ENCODE peak calls at places on chromosome 1, in five cellular contexts. A, E, J, T and Y are unnamed samples.

GRCh38 chr1:159854101-159854692 is 8.3 kb downstream of the VSIG8 start:
- DNase-seq in E (peak), A (peak), T (peak), J (no peak), Y (peak)

GRCh38 chr1:100411574-100411973 is 59.3 kb downstream of the CDC14A start:
- DNase-seq in A (no peak), T (no peak), E (no peak), J (no peak), Y (no peak)

GRCh38 chr1:23644555-23644866 is 47.1 kb upstream of the RPL11 start:
- DNase-seq in T (no peak), J (no peak), E (no peak), A (no peak), Y (no peak)

GRCh38 chr1:109248797-109249629 is at the start of gene CELSR2:
- DNase-seq in T (peak), J (peak), E (peak), A (peak), Y (peak)

GRCh38 chr1:106755682-106756406 is 300.6 kb upstream of the PRMT6 start:
- DNase-seq in A (no peak), E (peak), T (no peak), J (no peak), Y (peak)

GRCh38 chr1:231616667-231617066 is 9.9 kb upstream of the DISC1 start:
- DNase-seq in J (no peak), E (no peak), T (no peak), A (no peak), Y (no peak)

GRCh38 chr1:43545686-43546387 is 15.2 kb downstream of the PTPRF start:
- DNase-seq in E (peak), J (no peak), A (peak), T (peak), Y (peak)

GRCh38 chr1:184210048-184210447 is 158.5 kb downstream of the TSEN15 start:
- DNase-seq in J (no peak), E (peak), T (no peak), A (no peak), Y (no peak)

GRCh38 chr1:20096840-20097447 is 22.4 kb downstream of the PLA2G2D start:
- DNase-seq in E (no peak), J (no peak), A (peak), T (no peak), Y (no peak)

GRCh38 chr1:8122477-8123407 is 96.6 kb upstream of the ERRFI1 start:
- DNase-seq in A (no peak), J (no peak), E (no peak), T (no peak), Y (peak)

GRCh38 chr1:59317343-59317742 is 20.4 kb downstream of the FGGY start:
- DNase-seq in J (no peak), E (no peak), T (no peak), A (no peak), Y (no peak)
- H2AFZ ChIP-seq in J (no peak), E (peak), T (no peak), A (no peak), Y (no peak)

DNA sequence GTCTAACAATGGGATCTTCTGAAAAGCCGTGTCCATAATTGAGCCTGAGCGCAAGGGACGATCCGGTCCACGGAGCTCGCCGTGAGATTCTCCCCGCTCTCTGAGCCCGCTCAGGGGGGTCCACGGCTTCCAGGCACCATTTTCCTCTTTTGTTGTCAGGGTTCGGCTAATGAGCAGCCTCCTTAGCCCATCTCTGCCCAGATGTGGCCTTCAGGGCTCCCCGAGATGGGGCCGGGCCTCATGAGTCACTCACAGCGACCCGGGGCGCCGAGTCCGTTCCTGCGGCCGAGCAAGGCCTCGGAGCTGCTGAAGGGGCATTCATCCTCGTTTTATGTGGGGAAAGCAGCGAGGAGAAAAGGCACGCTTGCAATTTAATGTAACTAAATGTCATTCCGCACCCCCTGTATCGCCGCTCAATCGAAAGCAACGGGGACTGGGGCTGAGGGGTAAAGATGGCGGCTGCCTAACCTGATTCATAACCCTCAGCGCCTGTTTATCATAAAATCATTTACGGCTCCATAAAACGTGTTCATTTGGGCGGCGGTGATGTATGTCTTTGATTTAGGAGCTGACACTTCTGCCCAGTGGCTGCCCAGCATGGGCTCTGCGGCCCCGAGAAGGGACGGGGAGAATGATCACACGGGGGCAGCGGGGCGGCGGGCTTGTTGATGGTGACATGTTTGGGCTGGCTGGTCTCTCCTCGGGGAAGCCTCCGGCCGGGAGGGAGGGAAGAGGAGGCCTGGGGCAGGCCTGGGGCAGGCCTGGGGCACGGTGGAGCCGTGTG is 232.6 kb upstream of the C1orf174 start:
- DNase-seq in A (no peak), T (no peak), E (no peak), J (no peak), Y (no peak)
- TF ChIP-seq EZH2phosphoT487 in A (no peak), T (no peak), E (no peak), J (no peak), Y (no peak)

DNA sequence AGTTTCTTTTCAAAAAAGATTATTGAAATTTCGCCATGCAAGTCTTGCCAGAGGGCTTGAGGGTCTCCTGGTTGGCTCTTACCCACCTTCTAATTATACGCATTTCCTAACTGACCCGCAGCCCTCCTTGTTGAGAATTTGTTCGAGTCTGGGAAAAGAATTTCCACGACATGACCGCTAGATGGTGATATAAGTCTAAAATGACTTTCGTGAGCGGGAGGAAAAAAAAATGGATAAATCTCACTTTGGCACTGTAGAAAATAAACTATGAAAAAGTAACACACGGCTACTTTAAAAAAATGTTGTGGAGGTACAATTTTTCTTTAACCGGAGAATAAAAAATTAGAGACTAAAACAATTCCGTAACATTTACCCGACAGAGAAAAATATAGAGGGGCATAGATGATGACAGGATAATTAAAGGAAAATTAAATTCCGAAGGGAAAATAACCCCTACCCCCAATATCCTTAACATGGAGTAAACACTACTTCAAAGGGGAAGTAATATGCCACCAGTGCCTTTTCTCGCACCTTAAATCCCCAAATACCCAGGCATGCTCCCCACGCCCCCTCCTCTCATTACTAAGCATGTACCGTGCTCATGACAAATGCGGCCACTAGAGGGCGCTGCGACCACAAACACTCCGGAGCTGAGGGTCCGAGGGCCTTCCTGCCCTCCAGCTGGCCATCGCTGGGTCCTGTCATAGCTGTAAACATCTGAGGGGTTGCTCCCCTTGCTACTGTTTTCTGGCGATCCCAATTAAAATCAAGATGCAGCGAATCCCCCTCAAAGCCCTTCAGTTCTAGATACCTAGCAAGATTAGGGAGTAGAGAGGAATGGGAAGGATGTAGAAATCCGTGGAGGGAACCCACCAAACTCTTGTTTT is 266.9 kb downstream of the ASTN1 start:
- DNase-seq in E (peak), T (peak), A (peak), J (peak), Y (peak)
- H2AFZ ChIP-seq in E (peak), T (no peak), A (no peak), J (peak), Y (peak)

DNA sequence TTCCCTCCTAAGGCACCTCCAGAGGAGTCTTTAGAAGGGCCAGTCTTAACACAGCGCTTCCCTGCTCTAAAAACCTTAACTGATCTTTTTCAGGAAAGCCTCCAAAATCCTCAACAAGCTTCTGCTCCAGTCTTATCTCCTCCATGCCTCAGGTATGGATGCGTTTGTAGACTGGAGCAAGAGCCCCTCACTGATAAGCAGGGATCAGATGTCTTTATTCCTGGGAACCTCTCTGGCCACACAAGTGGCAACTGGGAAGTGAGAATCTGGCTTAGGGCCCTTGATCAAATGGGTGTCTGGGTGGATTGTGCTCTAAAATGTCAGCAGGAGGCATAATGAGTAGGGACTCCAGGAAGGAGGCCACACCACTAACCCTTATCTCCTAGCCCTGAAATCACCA is 1.4 kb downstream of the ZBTB8A start:
- DNase-seq in T (peak), E (peak), J (no peak), A (peak), Y (no peak)
- TF ChIP-seq EZH2phosphoT487 in T (no peak), E (no peak), J (no peak), A (no peak), Y (no peak)

GRCh38 chr1:156642265-156643185 is 608 bp downstream of the BCAN start:
- DNase-seq in J (no peak), A (peak), E (peak), T (peak), Y (no peak)
- H2AFZ ChIP-seq in J (no peak), A (peak), E (no peak), T (peak), Y (no peak)

DNA sequence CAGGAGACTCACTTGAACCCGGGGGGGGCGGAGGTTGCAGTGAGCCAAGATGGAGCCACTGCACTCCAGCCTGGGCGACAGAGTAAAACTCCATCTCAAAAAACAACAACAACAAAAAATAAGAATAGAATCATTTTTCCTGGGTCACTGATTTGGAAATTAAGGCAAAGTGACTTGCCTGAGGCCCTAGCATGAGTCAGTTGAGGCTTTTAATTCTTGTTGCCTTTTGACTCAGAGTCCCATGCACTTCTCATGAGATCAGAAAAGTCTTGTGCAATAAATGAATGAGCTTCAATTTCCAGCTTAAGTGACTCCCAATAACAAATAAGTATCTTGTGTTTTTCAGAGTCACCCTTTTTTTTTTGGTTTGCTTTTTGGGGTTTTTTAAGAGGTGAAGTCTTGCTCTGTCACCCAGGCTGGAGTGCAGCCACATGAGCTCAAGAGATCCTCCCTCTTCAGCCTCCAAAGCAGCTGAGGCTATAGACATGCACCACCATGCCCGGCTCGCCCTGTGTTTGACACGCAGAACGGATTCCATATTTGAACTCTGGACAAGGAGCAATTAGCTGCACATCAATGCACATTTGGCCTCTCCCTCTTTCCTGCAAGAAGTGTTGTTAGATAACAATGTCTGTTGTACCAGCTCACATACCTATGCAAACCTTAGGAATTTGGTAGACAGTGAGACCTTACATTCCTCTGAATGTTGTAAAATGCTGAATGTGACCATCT is 3.3 kb upstream of the PLEKHM2 start:
- DNase-seq in T (no peak), E (peak), A (peak), J (no peak), Y (peak)
- TF ChIP-seq EZH2phosphoT487 in T (no peak), E (no peak), A (no peak), J (no peak), Y (no peak)

GRCh38 chr1:244970236-244970652 is 105.9 kb upstream of the HNRNPU start:
- DNase-seq in A (peak), J (peak), E (peak), T (peak), Y (peak)
- H2AFZ ChIP-seq in A (no peak), J (no peak), E (peak), T (peak), Y (peak)

DNA sequence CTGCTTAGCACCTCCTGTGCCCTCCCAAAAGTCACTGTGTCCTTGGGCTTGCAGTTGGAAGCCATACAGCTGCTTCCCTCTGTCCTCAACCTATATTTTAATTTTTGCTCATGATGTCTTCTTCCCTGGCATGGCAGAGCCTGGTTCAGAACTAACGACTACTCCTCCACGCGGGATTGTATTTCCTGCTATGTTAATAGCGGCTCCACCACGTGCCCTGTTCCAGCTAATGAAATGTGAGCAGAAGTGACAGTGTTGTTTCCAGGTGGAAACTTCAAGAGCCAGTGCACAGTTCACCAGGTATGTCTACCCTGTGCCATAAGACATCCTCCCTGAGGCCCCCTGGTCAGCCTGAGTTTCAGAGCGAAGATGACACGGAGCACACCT is 52.1 kb downstream of the DHRS3 start:
- DNase-seq in T (no peak), E (no peak), J (no peak), A (no peak), Y (no peak)
- TF ChIP-seq EZH2phosphoT487 in T (no peak), E (no peak), J (no peak), A (no peak), Y (no peak)

GRCh38 chr1:157144509-157144908 is 6.3 kb upstream of the ETV3 start:
- DNase-seq in E (no peak), T (no peak), A (no peak), J (no peak), Y (no peak)

GRCh38 chr1:157147037-157147436 is 8.8 kb upstream of the ETV3 start:
- DNase-seq in J (no peak), A (no peak), T (no peak), E (no peak), Y (no peak)

GRCh38 chr1:157146244-157146643 is 8.0 kb upstream of the ETV3 start:
- DNase-seq in E (no peak), A (no peak), J (no peak), T (no peak), Y (no peak)

GRCh38 chr1:157142765-157143423 is 4.7 kb upstream of the ETV3 start:
- DNase-seq in A (no peak), E (no peak), J (no peak), T (no peak), Y (peak)

DNA sequence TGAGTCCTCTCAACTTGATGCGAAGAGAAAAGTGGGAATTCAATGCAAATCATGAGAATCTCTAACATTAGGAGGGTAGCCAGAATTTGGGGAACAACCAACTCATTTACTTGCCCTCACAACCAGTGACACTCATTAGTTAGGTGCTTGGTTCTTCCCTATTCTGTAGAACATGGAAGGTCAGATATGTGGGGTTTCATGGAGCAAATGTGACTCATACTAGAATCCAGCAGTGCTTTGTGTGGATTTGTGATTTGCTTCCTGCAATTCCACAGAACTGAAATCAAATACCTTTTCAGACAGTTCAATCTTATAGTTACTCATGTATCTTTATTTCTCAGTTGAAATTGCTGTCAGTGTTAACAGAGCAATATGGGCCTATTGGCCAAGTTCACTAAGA is 6.9 kb upstream of the ETV3 start:
- DNase-seq in E (peak), A (no peak), J (no peak), T (no peak), Y (no peak)
- H2AFZ ChIP-seq in E (no peak), A (no peak), J (no peak), T (no peak), Y (no peak)